ENCODE peak calls at places on chromosomes 6 and 20, in four cellular contexts. One of them, this sample, is unnamed.

GRCh38 chr6:150029749-150030148 is 4.4 kb upstream of the RAET1L start:
- DNase-seq in H1: no peak
- DNase-seq in HepG2: no peak
- DNase-seq in K562: no peak
- DNase-seq in this sample: no peak

GRCh38 chr20:10673831-10674683 is at the start of gene JAG1:
- DNase-seq in H1: peak
- DNase-seq in HepG2: peak
- DNase-seq in K562: peak
- DNase-seq in this sample: peak

GRCh38 chr6:157460182-157460999 is 79.4 kb downstream of the ZDHHC14 start:
- DNase-seq in K562: no peak
- DNase-seq in HepG2: no peak
- DNase-seq in H1: no peak
- DNase-seq in this sample: no peak

GRCh38 chr6:51398064-51398740 is 579.5 kb downstream of the TFAP2B start:
- DNase-seq in H1: no peak
- DNase-seq in K562: no peak
- DNase-seq in HepG2: no peak
- DNase-seq in this sample: peak

GRCh38 chr6:32154514-32155161 is 697 bp downstream of the PPT2 start:
- DNase-seq in K562: peak
- DNase-seq in H1: peak
- DNase-seq in HepG2: peak
- DNase-seq in this sample: no peak

GRCh38 chr6:27890351-27891299 is 21.6 kb downstream of the OR2B2 start:
- DNase-seq in K562: peak
- DNase-seq in H1: peak
- DNase-seq in HepG2: no peak
- DNase-seq in this sample: peak

GRCh38 chr6:1240766-1241165 is 71.1 kb upstream of the FOXQ1 start:
- DNase-seq in K562: no peak
- DNase-seq in HepG2: no peak
- DNase-seq in H1: no peak
- DNase-seq in this sample: no peak

GRCh38 chr6:107179004-107179403 is 63.7 kb upstream of the BEND3 start:
- DNase-seq in HepG2: no peak
- DNase-seq in K562: no peak
- DNase-seq in H1: no peak
- DNase-seq in this sample: no peak

GRCh38 chr6:21185849-21186478 is 407.6 kb upstream of the SOX4 start:
- DNase-seq in HepG2: no peak
- DNase-seq in H1: no peak
- DNase-seq in K562: no peak
- DNase-seq in this sample: no peak

GRCh38 chr20:25859649-25860530 is 163.2 kb upstream of the ZNF337 start:
- DNase-seq in HepG2: peak
- DNase-seq in K562: peak
- DNase-seq in H1: no peak
- DNase-seq in this sample: no peak
- TF ChIP-seq USF2 in HepG2: no peak
- TF ChIP-seq USF2 in K562: no peak
- TF ChIP-seq USF2 in H1: no peak
- TF ChIP-seq USF2 in this sample: no peak

GRCh38 chr20:24668384-24668702 is 198.9 kb downstream of the SYNDIG1 start:
- DNase-seq in K562: no peak
- DNase-seq in HepG2: no peak
- DNase-seq in H1: no peak
- DNase-seq in this sample: no peak
- TF ChIP-seq SRF in K562: no peak
- TF ChIP-seq SRF in HepG2: no peak
- TF ChIP-seq SRF in H1: no peak
- TF ChIP-seq SRF in this sample: no peak

DNA sequence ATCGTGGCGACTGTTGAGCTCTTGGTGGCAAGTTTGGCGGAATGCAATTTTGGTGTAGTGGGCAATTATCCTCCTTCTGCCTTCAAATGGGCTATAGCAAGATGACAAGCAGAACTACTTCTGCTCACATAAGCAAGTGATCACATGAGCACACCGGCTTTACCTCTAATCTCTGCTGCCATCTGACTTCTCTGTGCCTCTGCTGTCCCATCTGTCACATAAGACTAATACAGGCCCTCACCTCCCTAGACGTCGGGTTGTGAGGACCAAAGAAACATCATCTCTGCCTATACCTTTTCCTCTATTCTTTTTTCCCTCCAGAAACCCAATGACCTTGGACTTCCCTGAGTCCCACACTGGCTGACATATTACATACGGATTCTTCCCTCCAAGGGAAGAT is 13.3 kb upstream of the WTAP start:
- DNase-seq in K562: no peak
- DNase-seq in H1: no peak
- DNase-seq in HepG2: no peak
- DNase-seq in this sample: no peak
- TF ChIP-seq USF2 in K562: no peak
- TF ChIP-seq USF2 in H1: no peak
- TF ChIP-seq USF2 in HepG2: no peak
- TF ChIP-seq USF2 in this sample: no peak

DNA sequence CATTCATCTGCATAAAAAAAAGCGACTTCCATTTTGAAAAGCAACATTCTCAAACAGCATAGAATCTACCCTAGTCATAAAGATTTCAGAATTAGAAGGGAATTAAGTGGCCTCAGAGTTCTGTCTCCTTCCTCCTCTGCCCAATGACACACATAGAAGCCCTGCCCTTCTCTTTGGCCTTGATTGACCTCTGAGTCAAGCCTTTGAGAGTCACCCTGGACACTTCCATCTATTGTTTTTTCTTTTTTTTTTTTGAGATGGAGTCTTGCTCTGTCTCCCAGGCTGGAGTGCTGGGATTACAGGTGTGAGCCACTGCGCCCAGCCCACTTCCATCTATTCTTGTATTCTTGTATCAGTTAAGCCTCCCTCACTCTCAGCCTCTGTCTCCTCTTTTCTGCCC is 44.8 kb upstream of the CTNNBL1 start:
- DNase-seq in H1: no peak
- DNase-seq in K562: no peak
- DNase-seq in HepG2: no peak
- DNase-seq in this sample: no peak
- TF ChIP-seq SRF in H1: no peak
- TF ChIP-seq SRF in K562: no peak
- TF ChIP-seq SRF in HepG2: no peak
- TF ChIP-seq SRF in this sample: no peak

DNA sequence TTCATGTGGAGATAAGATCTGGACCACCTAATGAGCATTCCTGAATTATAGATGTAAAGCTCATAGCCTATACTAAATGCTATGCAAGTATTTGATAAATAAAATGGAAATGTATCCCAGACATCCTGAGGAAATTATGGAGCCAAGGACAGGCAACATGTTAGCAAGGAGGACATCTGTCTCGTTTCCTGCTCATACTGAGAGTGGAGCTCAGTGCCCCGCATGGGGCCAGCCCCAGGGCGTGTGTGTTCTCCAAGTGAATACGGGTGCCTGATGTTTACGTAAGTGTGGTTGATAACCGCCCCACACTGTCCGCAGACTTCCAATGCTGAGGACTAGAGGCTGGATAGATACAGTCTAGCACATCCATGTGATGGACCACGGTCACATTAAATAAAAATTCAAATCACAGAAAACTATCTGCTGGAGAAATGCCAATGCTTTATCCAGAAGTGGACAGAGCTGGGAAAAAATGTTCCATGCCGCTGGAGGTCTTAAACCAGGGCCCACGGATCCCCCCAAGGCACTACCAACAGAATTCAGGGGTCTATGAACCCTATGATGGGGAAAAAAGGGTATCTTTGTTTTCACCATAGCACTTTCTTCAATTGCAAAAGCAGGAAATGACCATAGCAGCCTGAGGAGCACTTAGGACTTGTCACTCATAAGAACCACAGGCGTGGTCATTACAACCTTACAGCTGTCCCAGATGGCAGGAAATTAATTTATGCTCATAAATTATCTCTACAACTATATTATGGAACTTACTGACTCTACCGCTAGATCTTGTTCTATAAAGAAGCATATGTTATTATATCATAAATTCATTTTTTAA is 24.9 kb downstream of the TGM2 start:
- DNase-seq in H1: no peak
- DNase-seq in K562: no peak
- DNase-seq in HepG2: no peak
- DNase-seq in this sample: no peak
- TF ChIP-seq USF2 in H1: no peak
- TF ChIP-seq USF2 in K562: no peak
- TF ChIP-seq USF2 in HepG2: no peak
- TF ChIP-seq USF2 in this sample: no peak

GRCh38 chr6:2944405-2945068 is 26.8 kb downstream of the SERPINB6 start:
- DNase-seq in K562: no peak
- DNase-seq in H1: peak
- DNase-seq in HepG2: no peak
- DNase-seq in this sample: no peak
- TF ChIP-seq SRF in K562: no peak
- TF ChIP-seq SRF in H1: no peak
- TF ChIP-seq SRF in HepG2: no peak
- TF ChIP-seq SRF in this sample: no peak

GRCh38 chr20:62566266-62566665 is 76.0 kb upstream of the SLCO4A1 start:
- DNase-seq in H1: no peak
- DNase-seq in K562: no peak
- DNase-seq in HepG2: no peak
- DNase-seq in this sample: no peak
- TF ChIP-seq USF2 in H1: no peak
- TF ChIP-seq USF2 in K562: no peak
- TF ChIP-seq USF2 in HepG2: no peak
- TF ChIP-seq USF2 in this sample: no peak

DNA sequence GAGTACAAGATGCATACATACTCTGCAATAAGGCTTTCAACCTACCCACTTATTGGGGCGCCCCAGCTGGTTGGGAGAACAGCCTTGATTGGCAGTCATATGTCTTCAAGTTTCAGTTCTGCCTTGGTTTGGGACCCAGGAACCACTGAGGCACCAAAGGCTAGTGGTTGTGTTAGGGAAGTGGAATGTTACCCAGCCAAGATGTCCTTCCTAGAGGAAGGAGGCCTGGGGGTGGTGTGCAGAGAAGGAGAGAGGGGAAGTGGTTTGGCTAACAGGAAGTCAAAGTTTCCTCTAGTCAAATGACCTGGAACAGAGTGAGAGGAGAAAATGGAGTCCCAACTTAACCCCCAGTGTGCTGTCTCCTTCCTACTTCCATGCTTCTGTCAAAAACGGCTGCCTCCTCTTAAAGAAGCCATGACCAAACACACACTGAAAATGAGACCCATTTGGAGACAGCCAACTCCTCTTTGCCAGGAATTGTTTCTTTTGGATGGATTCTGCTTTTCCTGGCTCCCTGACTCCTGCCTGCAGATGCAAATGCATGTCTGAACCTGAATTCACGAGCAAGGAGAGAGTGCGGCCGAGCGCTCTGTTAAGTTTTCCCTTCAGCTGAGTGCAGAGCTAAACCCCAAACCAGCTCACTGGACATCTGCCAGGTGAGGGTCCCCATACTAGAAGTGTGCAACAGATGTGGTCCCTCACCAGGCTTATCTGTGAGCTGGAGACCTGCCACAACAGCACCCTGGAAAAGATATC is 59.3 kb downstream of the CD164 start:
- DNase-seq in H1: no peak
- DNase-seq in HepG2: no peak
- DNase-seq in K562: no peak
- DNase-seq in this sample: no peak
- TF ChIP-seq SRF in H1: no peak
- TF ChIP-seq SRF in HepG2: no peak
- TF ChIP-seq SRF in K562: no peak
- TF ChIP-seq SRF in this sample: no peak

This sample was measured in GM12878.